ENCODE peak calls at places on chromosomes 2 and 18, in six cellular contexts. P is gastrocnemius medialis, F is ascending aorta, W is uterus, S is cardiac muscle cell, C is thoracic aorta. L is an unnamed sample.

GRCh38 chr2:234795272-234795920 is 156.4 kb upstream of the SH3BP4 start:
- DNase-seq in W (no peak), S (no peak), C (no peak), P (no peak), F (no peak), L (no peak)

GRCh38 chr2:232447638-232448472 is 8.1 kb upstream of the ALPI start:
- DNase-seq in P (no peak), F (no peak), C (no peak), S (no peak), W (no peak), L (no peak)

GRCh38 chr2:108182489-108182888 is 57.3 kb upstream of the SULT1C3 start:
- DNase-seq in S (peak; percentile 8), W (no peak), C (no peak), P (no peak), F (no peak), L (no peak)

GRCh38 chr2:20365249-20365817 is 14.7 kb upstream of the PUM2 start:
- DNase-seq in W (no peak), P (no peak), S (no peak), F (no peak), C (no peak), L (no peak)

GRCh38 chr2:166158546-166158945 is 30.7 kb upstream of the SCN1A start:
- DNase-seq in F (no peak), P (no peak), S (no peak), C (no peak), W (no peak), L (no peak)

GRCh38 chr2:118618279-118618678 is 229.2 kb downstream of the EN1 start:
- DNase-seq in W (no peak), P (no peak), F (no peak), S (no peak), C (no peak), L (no peak)

GRCh38 chr2:169715379-169716228 is 18.0 kb upstream of the KLHL23 start:
- DNase-seq in P (no peak), F (no peak), W (no peak), C (no peak), S (peak; percentile 32), L (no peak)

GRCh38 chr2:96163768-96164429 is 18.7 kb upstream of the DUSP2 start:
- DNase-seq in F (no peak), P (no peak), S (no peak), W (no peak), C (no peak), L (no peak)

GRCh38 chr2:231057590-231057989 is 923 bp downstream of the PSMD1 start:
- DNase-seq in C (no peak), W (no peak), F (no peak), P (no peak), S (peak; percentile 44), L (no peak)

GRCh38 chr2:12014088-12014960 is 267.9 kb downstream of the LPIN1 start:
- DNase-seq in W (no peak), F (no peak), C (no peak), S (no peak), P (no peak), L (no peak)

GRCh38 chr2:128228894-128229293 is 89.8 kb downstream of the HS6ST1 start:
- DNase-seq in S (no peak), P (no peak), W (no peak), F (no peak), C (no peak), L (no peak)

GRCh38 chr2:109143214-109144187 is 14.5 kb downstream of the SH3RF3 start:
- DNase-seq in P (no peak), S (no peak), W (no peak), F (no peak), C (no peak), L (no peak)

GRCh38 chr2:228140934-228141528 is 40.5 kb downstream of the SPHKAP start:
- DNase-seq in P (no peak), C (no peak), F (no peak), S (peak; percentile 16), W (no peak), L (no peak)

GRCh38 chr18:76462326-76462694 is 32.7 kb downstream of the ZNF516 start:
- DNase-seq in P (no peak), F (no peak), W (no peak), S (no peak), C (no peak), L (no peak)

GRCh38 chr2:186848873-186849578 is at the start of gene ZSWIM2:
- DNase-seq in S (peak; percentile 83), W (peak; percentile 25), F (no peak), P (peak; percentile 14), C (peak; percentile 2), L (peak; percentile 72)

GRCh38 chr18:34947711-34948125 is 93.5 kb upstream of the MAPRE2 start:
- DNase-seq in S (no peak), F (no peak), C (no peak), P (peak; percentile 31), W (no peak), L (no peak)

GRCh38 chr2:182597570-182597969 is 118.5 kb upstream of the DNAJC10 start:
- DNase-seq in F (no peak), W (no peak), C (no peak), S (no peak), P (no peak), L (no peak)

GRCh38 chr2:170148161-170148560 is 29.8 kb upstream of the MYO3B start:
- DNase-seq in W (no peak), P (no peak), C (no peak), S (no peak), F (no peak), L (no peak)

GRCh38 chr2:10817413-10817812 is 4.8 kb upstream of the PDIA6 start:
- DNase-seq in W (no peak), P (no peak), S (peak; percentile 55), C (no peak), F (no peak), L (no peak)

GRCh38 chr2:113089907-113090306 is 22.1 kb downstream of the IL1F10 start:
- DNase-seq in C (no peak), S (no peak), W (no peak), F (no peak), P (no peak), L (no peak)

GRCh38 chr2:151551556-151551955 is 141.9 kb downstream of the RIF1 start:
- DNase-seq in P (no peak), S (no peak), F (no peak), C (no peak), W (no peak), L (no peak)

GRCh38 chr2:117308861-117309770 is 505.4 kb upstream of the DDX18 start:
- DNase-seq in P (no peak), F (no peak), C (no peak), S (no peak), W (no peak), L (no peak)

GRCh38 chr18:13725566-13726227 is 661 bp downstream of the FAM210A start:
- DNase-seq in S (no peak), P (no peak), W (no peak), C (no peak), F (no peak), L (no peak)

GRCh38 chr18:57084331-57085298 is 62.3 kb upstream of the BOD1L2 start:
- DNase-seq in W (no peak), P (no peak), C (no peak), F (no peak), S (no peak), L (no peak)

GRCh38 chr2:130336877-130337734 is 5.6 kb upstream of the IMP4 start:
- DNase-seq in W (peak; percentile 67), S (peak; percentile 89), F (no peak), C (no peak), P (no peak), L (no peak)

GRCh38 chr2:228545041-228545440 is 363.6 kb upstream of the SPHKAP start:
- DNase-seq in F (no peak), P (no peak), C (no peak), W (no peak), S (no peak), L (no peak)

DNA sequence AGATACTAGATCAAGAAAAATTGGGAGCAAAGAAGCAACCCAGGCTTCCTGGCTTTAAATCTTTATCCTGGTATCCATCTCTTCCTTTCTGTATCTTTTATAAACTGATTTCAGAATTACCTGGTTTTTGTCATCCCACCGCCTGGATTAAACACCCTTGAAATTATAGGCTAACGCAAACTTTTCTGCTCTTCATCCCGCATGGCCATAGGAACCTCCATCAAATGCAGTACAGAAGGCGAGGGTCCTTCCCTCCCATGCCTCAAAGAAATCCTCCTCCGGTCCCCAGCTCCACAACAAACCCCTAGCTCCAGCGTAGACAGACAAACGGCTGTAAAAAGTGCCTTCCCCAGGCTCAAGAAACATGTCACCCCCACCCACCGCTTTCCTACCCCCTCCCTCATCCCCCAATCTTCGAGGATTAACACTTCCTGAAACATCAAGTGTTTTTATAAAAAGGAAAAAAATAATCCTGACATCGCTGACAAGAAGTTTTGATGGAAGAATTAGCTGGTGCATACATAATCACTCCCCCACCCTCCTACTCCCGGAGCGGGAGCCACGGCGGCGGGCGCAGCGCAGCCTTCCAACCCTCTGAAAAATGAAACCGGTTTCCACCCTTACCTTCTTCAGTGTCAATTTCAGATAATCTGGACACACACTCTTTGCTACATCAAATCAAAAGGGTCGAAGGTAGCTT is 7.6 kb downstream of the DLX1 start:
- DNase-seq in S (no peak), F (no peak), P (no peak), C (no peak), W (no peak), L (no peak)
- H3K4me1 ChIP-seq in S (peaks cover 9% of the 10 kb centered on the region), F (peaks cover 17% of the 10 kb centered on the region), P (peaks cover 38% of the 10 kb centered on the region), C (peaks cover 22% of the 10 kb centered on the region), W (peaks cover 20% of the 10 kb centered on the region), L (no peaks in the 10 kb centered on the region)

GRCh38 chr2:46708492-46708891 is 207.1 kb downstream of the MCFD2 start:
- DNase-seq in C (no peak), W (no peak), S (no peak), F (no peak), P (no peak), L (no peak)
- H3K4me3 ChIP-seq in C (no peak overlapping the region), W (no peak overlapping the region), S (no peak overlapping the region), F (no peak overlapping the region), P (no peak overlapping the region), L (no peak overlapping the region)

DNA sequence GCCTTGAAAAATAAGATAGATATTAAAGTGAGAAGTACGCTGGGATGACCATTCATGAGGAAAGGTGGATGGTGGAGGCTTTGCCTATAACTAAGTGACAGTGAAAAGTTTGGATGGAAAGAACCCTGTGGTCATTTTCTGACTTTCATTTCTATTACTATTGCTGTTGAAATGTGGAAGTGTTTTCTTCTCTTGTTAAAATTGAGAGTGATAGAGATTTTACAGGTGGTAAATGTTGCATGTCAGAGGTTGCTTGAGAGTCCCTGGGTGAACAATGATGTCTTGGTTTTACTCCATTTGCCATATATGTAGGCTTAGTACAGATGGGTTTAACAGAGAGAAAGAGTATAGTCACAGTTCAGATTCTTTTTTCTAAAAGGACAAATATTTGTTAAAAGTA is 18.4 kb downstream of the NCOA1 start:
- DNase-seq in F (no peak), W (no peak), C (no peak), P (no peak), S (no peak), L (no peak)
- H3K4me1 ChIP-seq in F (peaks cover 5% of the 10 kb centered on the region), W (no peaks in the 10 kb centered on the region), C (peaks cover 26% of the 10 kb centered on the region), P (peaks cover 70% of the 10 kb centered on the region), S (peaks cover 13% of the 10 kb centered on the region), L (no peaks in the 10 kb centered on the region)

DNA sequence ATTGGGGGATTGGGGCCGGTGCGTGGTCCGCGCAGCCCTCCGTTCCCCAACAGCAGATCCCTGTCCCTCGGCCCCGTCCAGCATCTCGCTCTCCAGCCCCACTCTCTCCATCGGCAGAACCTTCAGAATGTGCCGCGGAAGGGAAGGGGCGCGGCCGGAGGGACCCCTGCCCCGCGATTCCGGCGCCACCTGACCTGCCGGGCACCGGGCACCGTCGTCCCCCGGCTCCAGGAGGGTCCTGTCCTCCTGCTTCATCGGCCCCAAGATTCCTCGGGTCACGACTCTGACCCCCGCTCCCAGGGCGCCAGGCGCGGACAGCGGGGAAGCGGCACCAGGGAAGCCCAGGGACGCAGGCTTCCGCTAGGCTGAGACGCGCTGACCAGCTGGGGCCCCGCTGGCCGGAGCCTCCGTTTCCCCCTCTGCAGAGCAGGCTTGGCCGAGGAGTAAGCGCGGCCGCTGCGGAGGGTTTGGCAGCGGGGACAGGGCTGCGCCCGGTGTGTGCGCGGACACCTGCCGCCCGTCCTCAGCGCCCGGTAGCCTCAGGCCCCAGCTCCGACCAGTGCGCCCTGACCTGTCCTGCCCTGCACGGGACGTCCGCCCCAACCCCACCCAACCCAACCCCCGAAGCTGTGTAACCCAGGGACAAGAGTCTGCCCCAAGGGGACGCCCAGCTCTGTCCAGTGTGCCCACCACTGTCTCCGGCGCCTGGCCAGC is 16.8 kb upstream of the BOK start:
- DNase-seq in F (no peak), W (no peak), P (no peak), C (no peak), S (peak; percentile 9), L (no peak)
- H3K4me3 ChIP-seq in F (peak overlapping the region; percentile 35), W (peak overlapping the region; percentile 35), P (peak overlapping the region; percentile 53), C (peak overlapping the region; percentile 68), S (peak overlapping the region; percentile 15), L (peak overlapping the region; percentile 7)

L was measured in iPS DF 6.9.